ENCODE peak calls at places on chromosomes 3 and 15, in six cellular contexts. S, B, L, N, Z and Q are unnamed samples. For H3K36me3 and H3K27me3, the result is how much of the 10 kb centered on the place peaks cover.

GRCh38 chr3:71008350-71008923 is 575.1 kb downstream of the FOXP1 start:
- DNase-seq in S (no peak), B (peak), L (no peak), N (no peak), Z (no peak), Q (no peak)

GRCh38 chr3:123385981-123386380 is 62.9 kb downstream of the ADCY5 start:
- DNase-seq in S (peak), B (no peak), L (no peak), N (peak), Z (peak), Q (peak)

GRCh38 chr15:64930778-64931240 is 19.1 kb downstream of the ANKDD1A start:
- DNase-seq in S (no peak), B (no peak), L (no peak), N (no peak), Z (no peak), Q (no peak)

GRCh38 chr3:9301798-9302197 is 52.4 kb upstream of the SRGAP3 start:
- DNase-seq in S (no peak), B (no peak), L (no peak), N (no peak), Z (no peak), Q (no peak)

GRCh38 chr3:181899702-181900101 is 188.0 kb downstream of the SOX2 start:
- DNase-seq in S (no peak), B (no peak), L (no peak), N (no peak), Z (no peak), Q (no peak)

GRCh38 chr3:50226888-50227389 is 9.1 kb upstream of the GNAI2 start:
- DNase-seq in S (no peak), B (no peak), L (no peak), N (no peak), Z (no peak), Q (no peak)

GRCh38 chr3:112097378-112097777 is 11.2 kb downstream of the C3orf52 start:
- DNase-seq in S (no peak), B (no peak), L (no peak), N (no peak), Z (no peak), Q (peak)

GRCh38 chr15:78207641-78208340 is 26.6 kb downstream of the ACSBG1 start:
- DNase-seq in S (no peak), B (no peak), L (no peak), N (no peak), Z (no peak), Q (no peak)

GRCh38 chr15:82530606-82531379 is 9.5 kb downstream of the RPS17 start:
- DNase-seq in S (peak), B (peak), L (peak), N (peak), Z (peak), Q (peak)

GRCh38 chr3:134601539-134602439 is 49.0 kb downstream of the KY start:
- DNase-seq in S (no peak), B (no peak), L (peak), N (no peak), Z (no peak), Q (peak)

GRCh38 chr3:195151866-195152526 is 119.0 kb downstream of the XXYLT1 start:
- DNase-seq in S (no peak), B (no peak), L (no peak), N (no peak), Z (no peak), Q (no peak)

GRCh38 chr3:37032961-37033360 is 39.6 kb downstream of the MLH1 start:
- DNase-seq in S (no peak), B (no peak), L (no peak), N (peak), Z (no peak), Q (no peak)

GRCh38 chr3:160577551-160578195 is 12.3 kb upstream of the KPNA4 start:
- DNase-seq in S (no peak), B (no peak), L (no peak), N (no peak), Z (no peak), Q (peak)

GRCh38 chr15:39315200-39315599 is 265.7 kb upstream of the THBS1 start:
- DNase-seq in S (no peak), B (no peak), L (no peak), N (no peak), Z (no peak), Q (no peak)

GRCh38 chr15:65411470-65412071 is 11.2 kb downstream of the IGDCC4 start:
- DNase-seq in S (no peak), B (no peak), L (no peak), N (no peak), Z (no peak), Q (no peak)

GRCh38 chr3:122415762-122416654 is at the start of gene WDR5B:
- DNase-seq in S (peak), B (peak), L (peak), N (peak), Z (peak), Q (peak)

GRCh38 chr3:151789853-151790463 is 24.0 kb upstream of the AADAC start:
- DNase-seq in S (no peak), B (no peak), L (no peak), N (no peak), Z (no peak), Q (no peak)

GRCh38 chr3:44117239-44117638 is 124.4 kb upstream of the TOPAZ1 start:
- DNase-seq in S (no peak), B (no peak), L (no peak), N (no peak), Z (no peak), Q (peak)

GRCh38 chr3:149494022-149494758 is 19.7 kb downstream of the TM4SF4 start:
- DNase-seq in S (no peak), B (no peak), L (peak), N (peak), Z (no peak), Q (peak)

GRCh38 chr3:148512648-148513047 is 185.1 kb upstream of the AGTR1 start:
- DNase-seq in S (no peak), B (no peak), L (no peak), N (no peak), Z (no peak), Q (no peak)

GRCh38 chr3:170839518-170840100 is 30.4 kb downstream of the RPL22L1 start:
- DNase-seq in S (no peak), B (no peak), L (no peak), N (no peak), Z (no peak), Q (no peak)

GRCh38 chr3:56935821-56936220 is 124.6 kb upstream of the SPATA12 start:
- DNase-seq in S (no peak), B (no peak), L (no peak), N (no peak), Z (no peak), Q (no peak)

GRCh38 chr3:14439501-14440167 is 37.2 kb downstream of the SLC6A6 start:
- DNase-seq in S (peak), B (no peak), L (peak), N (peak), Z (peak), Q (peak)

GRCh38 chr15:85825719-85826118 is 31.0 kb upstream of the KLHL25 start:
- DNase-seq in S (no peak), B (no peak), L (no peak), N (no peak), Z (no peak), Q (no peak)

GRCh38 chr3:120909602-120909878 is 1.5 kb downstream of the STXBP5L start:
- DNase-seq in S (peak), B (no peak), L (peak), N (no peak), Z (no peak), Q (peak)

GRCh38 chr15:65028921-65029735 is at the start of gene MTFMT:
- DNase-seq in S (peak), B (peak), L (peak), N (peak), Z (peak), Q (peak)

GRCh38 chr15:77852241-77853007 is 219.7 kb upstream of the LINGO1 start:
- DNase-seq in S (peak), B (no peak), L (no peak), N (no peak), Z (no peak), Q (peak)

GRCh38 chr3:49244589-49245205 is 32.3 kb downstream of the C3orf62 start:
- DNase-seq in S (no peak), B (no peak), L (no peak), N (no peak), Z (no peak), Q (peak)

GRCh38 chr3:161409069-161409468 is 37.8 kb upstream of the SPTSSB start:
- DNase-seq in S (no peak), B (peak), L (peak), N (no peak), Z (no peak), Q (peak)

GRCh38 chr15:93001156-93001555 is 87.9 kb downstream of the RGMA start:
- DNase-seq in S (no peak), B (no peak), L (no peak), N (no peak), Z (no peak), Q (no peak)

GRCh38 chr3:121883507-121883906 is 10.7 kb upstream of the SLC15A2 start:
- DNase-seq in S (no peak), B (no peak), L (peak), N (no peak), Z (no peak), Q (peak)

GRCh38 chr3:147940400-147940799 is 531.2 kb downstream of the ZIC1 start:
- DNase-seq in S (no peak), B (no peak), L (no peak), N (no peak), Z (no peak), Q (no peak)

GRCh38 chr3:128067481-128067880 is 15.2 kb downstream of the SEC61A1 start:
- DNase-seq in S (no peak), B (no peak), L (no peak), N (no peak), Z (no peak), Q (no peak)

GRCh38 chr3:101379695-101380376 is 59.5 kb upstream of the IMPG2 start:
- DNase-seq in S (no peak), B (peak), L (no peak), N (no peak), Z (no peak), Q (no peak)

GRCh38 chr3:194112120-194113106 is 23.5 kb upstream of the HES1 start:
- DNase-seq in S (peak), B (no peak), L (no peak), N (no peak), Z (no peak), Q (peak)

GRCh38 chr3:43001094-43001553 is 22.0 kb downstream of the GASK1A start:
- DNase-seq in S (no peak), B (no peak), L (no peak), N (peak), Z (peak), Q (peak)

GRCh38 chr15:31322486-31322885 is 4.1 kb upstream of the KLF13 start:
- DNase-seq in S (peak), B (no peak), L (no peak), N (no peak), Z (no peak), Q (no peak)

GRCh38 chr3:48446425-48447193 is at the start of gene ATRIP:
- DNase-seq in S (peak), B (peak), L (peak), N (peak), Z (peak), Q (peak)

DNA sequence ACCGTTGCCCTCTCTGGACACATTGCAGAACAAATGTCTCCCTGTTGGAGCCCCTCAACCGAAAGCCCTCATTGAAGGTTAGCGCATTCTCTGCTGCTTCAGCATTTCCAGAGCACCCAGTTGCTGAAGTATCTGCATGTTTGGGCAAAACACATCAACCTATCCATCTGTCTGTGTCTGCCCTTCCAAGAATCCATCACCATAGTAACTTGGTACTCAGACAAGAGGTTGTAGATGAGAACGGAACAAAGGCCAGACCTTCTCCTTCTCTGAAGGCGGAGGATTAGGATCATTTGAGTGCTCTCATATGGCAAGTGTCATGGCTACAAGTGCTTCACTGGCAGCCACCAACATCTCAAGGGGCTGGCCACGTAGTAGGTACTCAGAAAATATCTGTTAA is 23.1 kb upstream of the RHO start:
- DNase-seq in S (no peak), B (no peak), L (no peak), N (no peak), Z (no peak), Q (no peak)
- H3K36me3 ChIP-seq in S (under half), B (under half), L (under half), N (under half), Z (under half), Q (under half)

GRCh38 chr15:42457445-42458442 is 33.2 kb downstream of the ZNF106 start:
- DNase-seq in S (no peak), B (no peak), L (peak), N (peak), Z (peak), Q (peak)
- H3K4me3 ChIP-seq in S (peak), B (no peak), L (no peak), N (peak), Z (peak), Q (no peak)

DNA sequence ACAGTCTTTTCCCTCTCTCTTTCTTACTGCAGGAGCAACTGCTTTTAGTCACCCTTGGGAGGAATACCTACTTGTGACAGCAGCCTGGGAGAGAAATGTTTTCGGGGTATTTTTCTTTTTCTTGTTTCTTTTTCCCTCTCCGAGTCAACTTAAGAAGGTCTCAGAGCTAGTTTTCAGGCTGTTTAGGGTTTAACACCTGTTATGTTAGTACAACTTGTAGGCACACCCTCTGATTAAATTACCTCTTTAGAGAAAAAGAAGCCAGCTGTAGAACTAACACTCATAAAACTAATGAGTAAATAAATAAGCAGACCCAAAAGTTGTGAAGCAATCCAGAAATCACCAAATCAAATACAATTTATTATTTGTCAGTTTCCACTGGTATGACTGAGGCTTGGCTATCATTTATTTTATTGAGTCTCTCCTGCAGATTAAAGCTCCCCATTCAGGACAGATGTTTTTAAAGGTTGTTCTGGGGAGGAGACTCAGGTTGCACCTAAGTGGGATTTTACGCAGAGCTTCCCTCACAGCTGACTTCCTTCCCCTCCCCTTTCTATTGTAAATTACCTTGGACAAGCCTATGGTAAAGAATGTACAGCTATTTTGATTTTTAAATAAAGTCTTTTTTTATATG is 112.5 kb downstream of the FOXB1 start:
- DNase-seq in S (no peak), B (no peak), L (no peak), N (no peak), Z (no peak), Q (no peak)
- H3K27me3 ChIP-seq in S (under half), B (under half), L (under half), N (under half), Z (half or more), Q (under half)

DNA sequence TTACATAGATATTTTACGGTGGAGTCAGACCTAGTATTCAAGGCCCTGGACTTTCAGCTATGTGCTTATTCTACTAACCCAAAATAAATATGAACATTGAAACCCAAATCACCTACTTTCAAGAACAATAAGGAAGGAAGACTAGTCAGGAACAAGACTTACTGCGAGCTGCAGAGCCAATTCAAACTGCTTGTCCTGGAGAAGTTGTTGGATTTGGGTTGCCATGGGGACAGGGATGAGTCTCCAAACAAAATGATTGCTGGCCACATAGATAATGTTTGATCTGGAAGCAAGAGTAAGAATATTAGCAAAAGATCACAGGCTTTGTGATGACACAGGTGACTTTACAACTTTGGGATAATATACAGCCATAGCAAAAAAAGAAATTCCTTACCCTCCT is 21.6 kb upstream of the PLA2G4F start:
- DNase-seq in S (no peak), B (no peak), L (no peak), N (no peak), Z (no peak), Q (no peak)
- H3K36me3 ChIP-seq in S (half or more), B (under half), L (half or more), N (under half), Z (half or more), Q (under half)

DNA sequence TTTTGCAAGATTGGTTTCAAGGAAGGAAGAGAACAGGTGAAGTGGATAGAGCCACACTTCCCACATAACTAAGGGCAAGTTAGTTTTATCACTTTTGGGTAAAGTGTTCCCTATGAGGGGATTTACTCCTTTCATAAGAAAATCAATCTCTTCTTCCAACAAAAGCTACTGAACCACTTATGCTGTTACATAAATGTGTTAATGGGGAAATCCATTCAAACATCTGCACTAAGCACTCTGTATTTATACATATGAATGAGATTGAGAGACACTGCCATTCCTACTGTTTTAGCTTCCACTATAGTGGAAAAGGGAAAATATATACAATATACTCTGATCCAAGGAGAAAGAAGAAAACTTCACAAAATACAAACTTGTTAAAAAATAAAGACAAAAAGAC is 454.3 kb downstream of the FGF12 start:
- DNase-seq in S (no peak), B (no peak), L (no peak), N (no peak), Z (no peak), Q (no peak)
- H3K4me3 ChIP-seq in S (no peak), B (no peak), L (no peak), N (no peak), Z (no peak), Q (no peak)

DNA sequence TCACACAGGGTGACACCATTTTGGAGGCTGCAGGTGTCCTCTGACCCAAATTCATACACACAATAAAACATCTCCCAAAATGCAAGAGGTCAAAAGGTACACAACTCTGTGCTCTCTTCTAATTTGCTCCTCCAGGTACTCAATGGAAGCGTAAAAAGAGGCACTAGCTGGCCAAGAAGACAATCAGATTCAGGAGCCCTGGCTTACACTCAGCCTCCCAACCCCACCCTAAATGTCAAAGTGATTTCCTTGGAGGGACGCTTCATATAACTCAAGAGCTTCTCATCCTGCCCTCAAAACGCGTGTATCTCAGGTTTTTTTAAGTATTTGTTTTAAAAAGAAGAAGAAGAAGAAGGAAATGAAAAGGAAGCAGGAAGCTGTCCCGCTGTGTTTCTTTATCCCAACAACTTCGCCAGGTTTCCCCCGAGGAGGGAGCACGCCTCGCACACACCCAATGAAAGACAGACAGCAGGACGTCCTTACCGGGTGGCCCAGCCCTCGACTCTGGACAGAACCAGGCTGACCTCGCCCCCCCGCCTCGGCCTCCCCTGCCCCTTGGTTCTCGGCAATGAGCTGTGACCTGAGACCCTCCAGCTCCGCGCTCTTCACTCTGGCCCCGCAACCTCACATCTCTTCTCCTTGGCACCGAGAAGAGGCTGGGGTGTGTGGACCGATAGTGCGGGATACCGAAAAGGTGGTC is 620.7 kb upstream of the ZNF385D start:
- DNase-seq in S (peak), B (no peak), L (no peak), N (no peak), Z (peak), Q (no peak)
- H3K27me3 ChIP-seq in S (under half), B (under half), L (under half), N (under half), Z (under half), Q (under half)

GRCh38 chr15:27993544-27993943 is 105.6 kb downstream of the OCA2 start:
- DNase-seq in S (no peak), B (no peak), L (no peak), N (no peak), Z (no peak), Q (no peak)

GRCh38 chr15:27993996-27994775 is 104.9 kb downstream of the OCA2 start:
- DNase-seq in S (no peak), B (no peak), L (peak), N (no peak), Z (no peak), Q (no peak)

GRCh38 chr15:27990411-27991338 is 108.4 kb downstream of the OCA2 start:
- DNase-seq in S (no peak), B (no peak), L (peak), N (no peak), Z (no peak), Q (no peak)

GRCh38 chr15:27989428-27989827 is 109.7 kb downstream of the OCA2 start:
- DNase-seq in S (no peak), B (no peak), L (no peak), N (no peak), Z (no peak), Q (no peak)

GRCh38 chr15:27989838-27990237 is 109.3 kb downstream of the OCA2 start:
- DNase-seq in S (no peak), B (no peak), L (peak), N (no peak), Z (no peak), Q (no peak)
- H3K36me3 ChIP-seq in S (under half), B (under half), L (under half), N (under half), Z (under half), Q (under half)

DNA sequence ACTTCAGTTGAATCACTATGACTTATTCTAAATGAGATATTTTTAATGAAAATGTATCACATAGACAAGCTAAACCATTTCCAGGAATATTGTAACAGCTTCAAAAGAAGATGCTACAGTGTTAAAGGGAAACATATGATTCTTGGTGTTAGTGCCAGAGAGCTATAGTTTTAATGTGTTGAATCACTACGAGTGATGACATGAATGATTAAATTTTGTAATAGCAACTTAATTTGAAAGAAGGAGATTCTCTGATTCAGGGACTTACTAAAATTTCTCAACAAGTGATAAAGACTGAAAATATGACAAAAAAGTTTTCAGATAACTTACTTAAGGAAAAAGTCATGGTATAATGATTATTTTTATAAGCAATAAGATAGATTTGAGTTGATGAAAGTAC is 267.4 kb upstream of the SLITRK3 start:
- DNase-seq in S (no peak), B (no peak), L (no peak), N (no peak), Z (no peak), Q (no peak)
- H3K4me3 ChIP-seq in S (no peak), B (no peak), L (no peak), N (no peak), Z (no peak), Q (no peak)